ENCODE peak calls at places on chromosomes 11 and 22, in eight cellular contexts. F is cardiac muscle cell, Q is foreskin fibroblast, W is lower leg skin, D is RWPE1, E is astrocyte of the spinal cord, J is endothelial cell, O is GM13977. S is an unnamed sample.
A peak's percentile ranks its signal among the peaks of the same experiment; 100 is the strongest.

GRCh38 chr11:108606495-108607160 is 13.1 kb upstream of the EXPH5 start:
- DNase-seq in F (no peak), Q (peak; percentile 35), W (no peak), D (peak; percentile 20), E (peak; percentile 48), J (no peak), O (no peak), S (no peak)

GRCh38 chr11:8325905-8326304 is 62.2 kb upstream of the LMO1 start:
- DNase-seq in F (no peak), Q (no peak), W (no peak), D (no peak), E (no peak), J (no peak), O (no peak), S (no peak)

GRCh38 chr11:74157169-74157568 is 13.6 kb downstream of the C2CD3 start:
- DNase-seq in F (no peak), Q (peak; percentile 24), W (no peak), D (no peak), E (no peak), J (no peak), O (no peak), S (no peak)

GRCh38 chr11:85751738-85752137 is 59.2 kb downstream of the SYTL2 start:
- DNase-seq in F (no peak), Q (peak; percentile 44), W (no peak), D (no peak), E (no peak), J (no peak), O (no peak), S (no peak)

GRCh38 chr11:67493548-67494370 is 10.9 kb downstream of the AIP start:
- DNase-seq in F (no peak), Q (no peak), W (peak; percentile 84), D (no peak), E (no peak), J (no peak), O (no peak), S (no peak)

GRCh38 chr11:43574949-43575915 is 105.3 kb upstream of the HSD17B12 start:
- DNase-seq in F (peak; percentile 75), Q (peak; percentile 61), W (no peak), D (no peak), E (peak; percentile 25), J (no peak), O (peak; percentile 41), S (no peak)

GRCh38 chr11:44943118-44943517 is 7.6 kb downstream of the TP53I11 start:
- DNase-seq in F (no peak), Q (no peak), W (no peak), D (no peak), E (no peak), J (no peak), O (no peak), S (no peak)

GRCh38 chr22:37669586-37669985 is 5.8 kb upstream of the LGALS1 start:
- DNase-seq in F (no peak), Q (peak; percentile 55), W (no peak), D (no peak), E (no peak), J (no peak), O (no peak), S (no peak)

GRCh38 chr11:109241988-109242387 is 180.0 kb upstream of the C11orf87 start:
- DNase-seq in F (peak; percentile 0), Q (no peak), W (no peak), D (peak; percentile 23), E (no peak), J (no peak), O (no peak), S (no peak)

DNA sequence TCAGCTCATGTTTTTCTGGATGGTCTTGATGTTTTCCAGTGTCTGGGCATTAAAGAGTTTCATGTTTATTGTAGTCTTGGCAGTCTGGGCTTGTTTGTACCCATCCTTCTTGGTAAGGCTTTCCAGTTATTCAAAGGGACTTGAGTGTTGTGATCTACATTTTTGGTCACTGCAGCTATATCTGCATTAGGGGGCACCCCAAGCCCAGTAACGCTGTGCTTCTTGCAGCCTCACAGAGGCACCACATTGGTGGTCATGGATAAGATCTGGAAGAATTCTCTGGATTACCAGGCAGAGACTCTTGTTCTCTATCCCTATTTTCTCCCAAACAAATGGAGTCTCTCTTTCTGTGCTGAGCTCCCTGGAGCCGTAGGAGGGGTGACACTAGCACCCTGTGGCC is 451.5 kb upstream of the FAT3 start:
- DNase-seq in F (no peak), Q (no peak), W (no peak), D (no peak), E (no peak), J (peak; percentile 11), O (no peak), S (peak; percentile 11)
- TF ChIP-seq CTCF in F (no peak), Q (peak; percentile 6), W (no peak), D (no peak), E (peak; percentile 8), J (no peak), O (no peak), S (no peak)

GRCh38 chr11:62471603-62472002 is 52.8 kb downstream of the SCGB1A1 start:
- DNase-seq in F (no peak), Q (no peak), W (no peak), D (no peak), E (no peak), J (no peak), O (no peak), S (no peak)
- TF ChIP-seq CTCF in F (no peak), Q (no peak), W (no peak), D (no peak), E (no peak), J (no peak), O (no peak), S (no peak)

GRCh38 chr11:35304900-35305299 is 114.5 kb downstream of the SLC1A2 start:
- DNase-seq in F (no peak), Q (no peak), W (no peak), D (no peak), E (no peak), J (no peak), O (no peak), S (no peak)

GRCh38 chr11:35303596-35304392 is 115.6 kb downstream of the SLC1A2 start:
- DNase-seq in F (no peak), Q (peak; percentile 95), W (peak; percentile 92), D (no peak), E (peak; percentile 44), J (no peak), O (no peak), S (peak; percentile 9)

GRCh38 chr11:35307221-35307621 is 112.1 kb downstream of the SLC1A2 start:
- DNase-seq in F (no peak), Q (no peak), W (no peak), D (no peak), E (no peak), J (no peak), O (no peak), S (no peak)

GRCh38 chr11:35304393-35304790 is 115.0 kb downstream of the SLC1A2 start:
- DNase-seq in F (no peak), Q (peak; percentile 83), W (no peak), D (no peak), E (peak; percentile 74), J (no peak), O (peak; percentile 12), S (peak; percentile 11)

DNA sequence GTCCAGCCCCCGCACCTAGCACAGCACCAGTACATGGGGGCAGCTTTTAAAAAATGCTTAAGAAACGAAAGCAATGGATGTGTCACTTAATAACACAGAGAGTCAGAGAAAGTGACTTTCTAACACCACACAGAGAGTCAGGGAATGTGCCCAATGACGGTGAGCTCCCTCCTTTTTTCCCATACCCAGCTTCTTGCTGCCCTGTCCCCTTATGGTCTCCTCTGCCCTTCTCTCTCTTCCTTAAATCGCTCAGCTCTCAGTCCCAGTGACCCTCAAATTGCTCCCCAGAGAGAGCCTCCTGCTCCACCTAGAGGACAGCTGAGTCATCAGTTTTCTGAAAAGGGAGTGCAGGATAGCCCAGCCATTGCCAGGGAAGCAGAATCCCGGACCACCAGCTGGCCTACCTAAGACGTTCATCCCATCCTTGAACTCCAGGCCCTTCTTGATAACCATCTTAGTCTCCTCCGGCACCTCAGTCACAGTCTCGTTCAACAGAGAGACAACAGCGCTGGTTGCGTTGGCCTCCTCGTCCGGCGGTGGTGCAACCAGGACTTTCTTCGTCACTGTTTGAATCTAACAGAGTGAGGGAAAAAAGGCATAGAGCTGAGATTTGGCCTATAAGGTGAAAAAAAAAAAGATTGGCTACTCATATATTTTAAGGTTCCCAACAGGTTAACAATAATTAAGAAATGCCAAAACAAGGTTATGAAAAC is 113.5 kb downstream of the SLC1A2 start:
- DNase-seq in F (peak; percentile 79), Q (peak; percentile 45), W (no peak), D (peak; percentile 55), E (peak; percentile 65), J (peak; percentile 57), O (peak; percentile 48), S (peak; percentile 20)
- TF ChIP-seq CTCF in F (peak; percentile 72), Q (peak; percentile 53), W (no peak), D (peak; percentile 48), E (peak; percentile 73), J (peak; percentile 32), O (peak; percentile 77), S (no peak)

DNA sequence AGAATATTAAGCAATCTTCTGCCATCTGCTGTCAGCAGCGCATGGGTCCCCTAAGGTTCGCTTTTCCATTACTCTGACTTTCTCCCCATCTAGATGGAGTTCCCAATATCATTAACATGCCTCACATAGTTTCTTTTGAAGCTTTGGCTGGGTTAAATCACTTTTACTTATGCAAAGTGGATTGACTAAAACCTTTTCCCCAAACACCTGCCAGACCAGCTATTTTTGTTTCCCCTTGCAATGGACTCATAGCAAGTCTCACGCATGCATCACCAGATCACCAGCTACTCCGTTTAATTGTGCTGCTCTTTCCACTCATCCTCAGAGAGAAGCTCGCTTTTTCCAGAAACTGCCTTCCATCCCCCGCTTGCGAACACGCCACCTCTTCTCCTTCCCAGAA is 172.7 kb downstream of the FAT3 start:
- DNase-seq in F (no peak), Q (no peak), W (no peak), D (no peak), E (no peak), J (no peak), O (no peak), S (no peak)
- TF ChIP-seq CTCF in F (no peak), Q (no peak), W (no peak), D (no peak), E (no peak), J (no peak), O (no peak), S (no peak)

DNA sequence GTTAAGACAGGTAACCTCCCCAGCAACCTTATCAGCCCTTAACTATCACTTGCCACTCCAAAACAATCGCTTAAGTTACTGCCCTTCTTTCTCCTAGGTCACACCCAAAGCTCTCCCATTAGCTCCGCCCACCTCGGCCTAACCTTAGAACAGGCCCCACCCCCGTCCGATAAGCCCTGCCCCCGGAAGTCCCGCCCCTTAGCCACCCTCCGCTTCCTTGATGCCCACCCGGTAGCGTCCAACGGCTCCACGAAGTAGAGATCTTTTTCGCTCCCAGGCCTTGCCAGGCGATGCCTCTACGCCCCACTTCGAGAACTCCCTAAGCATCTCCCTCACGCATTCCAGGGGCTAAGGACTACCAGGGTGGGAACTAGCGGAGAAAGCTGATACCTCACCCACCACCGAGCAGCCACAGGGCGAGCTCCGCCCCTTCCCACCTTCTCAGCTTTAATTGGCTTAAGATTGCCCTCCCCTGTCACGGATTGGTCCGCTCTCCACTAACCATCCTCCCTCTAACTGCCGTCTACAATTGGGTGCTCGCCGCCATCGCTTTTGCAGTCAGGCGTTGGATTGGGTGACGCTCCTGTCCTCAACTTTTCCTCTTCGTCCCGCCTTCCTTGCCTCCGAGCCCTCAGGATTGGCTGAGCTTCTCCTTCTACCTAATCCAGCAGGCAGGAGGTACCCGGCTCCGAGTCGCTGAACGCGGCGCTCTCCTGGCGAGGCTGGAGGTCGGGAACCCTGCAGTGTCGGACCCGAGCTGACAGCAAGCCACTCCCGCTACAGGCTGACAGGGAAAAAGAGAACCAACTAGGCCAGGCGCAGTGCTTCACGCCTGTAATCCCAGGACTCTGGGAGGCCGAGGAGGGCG is at the start of gene ZBTB3:
- DNase-seq in F (peak; percentile 98), Q (peak; percentile 99), W (peak; percentile 99), D (peak; percentile 98), E (peak; percentile 99), J (peak; percentile 90), O (peak; percentile 94), S (peak; percentile 96)
- TF ChIP-seq CTCF in F (no peak), Q (no peak), W (no peak), D (no peak), E (no peak), J (no peak), O (no peak), S (no peak)

GRCh38 chr11:16883179-16883578 is 131.0 kb downstream of the PLEKHA7 start:
- DNase-seq in F (peak; percentile 39), Q (no peak), W (no peak), D (peak; percentile 44), E (no peak), J (no peak), O (no peak), S (peak; percentile 76)
- TF ChIP-seq CTCF in F (peak; percentile 6), Q (no peak), W (no peak), D (no peak), E (no peak), J (no peak), O (peak; percentile 6), S (no peak)

S was measured in Calu3.